ENCODE peak calls at places on chromosome 11, in seven cellular contexts. Y is effector memory CD4-positive, alpha-beta T cell; H is fibroblast of lung; S is left lung; G is HCT116; O is Peyer's patch; D is upper lobe of left lung. V is an unnamed sample.

GRCh38 chr11:14972581-14973490 is 685 bp upstream of the CALCA start:
- DNase-seq in Y (no peak), H (no peak), S (no peak), G (no peak), O (no peak), D (no peak), V (no peak)

GRCh38 chr11:1310315-1310687 is 869 bp upstream of the TOLLIP start:
- DNase-seq in Y (no peak), H (no peak), S (no peak), G (no peak), O (no peak), D (no peak), V (peak; percentile 33)

GRCh38 chr11:37858398-37858797 is 1260.4 kb upstream of the RAG2 start:
- DNase-seq in Y (no peak), H (no peak), S (no peak), G (no peak), O (no peak), D (no peak), V (no peak)

GRCh38 chr11:15826826-15827225 is 529.5 kb downstream of the SOX6 start:
- DNase-seq in Y (no peak), H (no peak), S (peak; percentile 41), G (peak; percentile 4), O (peak; percentile 54), D (peak; percentile 23), V (no peak)

GRCh38 chr11:71237853-71238252 is 14.5 kb downstream of the SHANK2 start:
- DNase-seq in Y (no peak), H (no peak), S (no peak), G (no peak), O (peak; percentile 34), D (no peak), V (no peak)

GRCh38 chr11:44638032-44638431 is 72.6 kb downstream of the CD82 start:
- DNase-seq in Y (no peak), H (no peak), S (no peak), G (no peak), O (peak; percentile 50), D (no peak), V (no peak)

GRCh38 chr11:64219755-64220154 is 6.2 kb downstream of the TRPT1 start:
- DNase-seq in Y (no peak), H (no peak), S (no peak), G (no peak), O (no peak), D (peak; percentile 22), V (no peak)

GRCh38 chr11:819943-820649 is 1.4 kb downstream of the PNPLA2 start:
- DNase-seq in Y (peak; percentile 93), H (peak; percentile 70), S (peak; percentile 92), G (peak; percentile 85), O (peak; percentile 98), D (peak; percentile 96), V (peak; percentile 97)

GRCh38 chr11:128902515-128903066 is 11.4 kb downstream of the KCNJ5 start:
- DNase-seq in Y (no peak), H (peak; percentile 84), S (no peak), G (no peak), O (no peak), D (no peak), V (no peak)

GRCh38 chr11:104967493-104968364 is 645 bp downstream of the CASP4 start:
- DNase-seq in Y (no peak), H (no peak), S (no peak), G (no peak), O (no peak), D (no peak), V (peak; percentile 12)

GRCh38 chr11:108235192-108235591 is 12.3 kb downstream of the ATM start:
- DNase-seq in Y (no peak), H (no peak), S (no peak), G (no peak), O (no peak), D (no peak), V (no peak)

GRCh38 chr11:74019860-74020259 is 11.0 kb upstream of the UCP3 start:
- DNase-seq in Y (no peak), H (peak; percentile 71), S (no peak), G (no peak), O (no peak), D (no peak), V (no peak)

GRCh38 chr11:95835768-95836488 is 45.6 kb downstream of the CEP57 start:
- DNase-seq in Y (peak; percentile 43), H (peak; percentile 93), S (peak; percentile 53), G (peak; percentile 63), O (peak; percentile 83), D (no peak), V (peak; percentile 51)

DNA sequence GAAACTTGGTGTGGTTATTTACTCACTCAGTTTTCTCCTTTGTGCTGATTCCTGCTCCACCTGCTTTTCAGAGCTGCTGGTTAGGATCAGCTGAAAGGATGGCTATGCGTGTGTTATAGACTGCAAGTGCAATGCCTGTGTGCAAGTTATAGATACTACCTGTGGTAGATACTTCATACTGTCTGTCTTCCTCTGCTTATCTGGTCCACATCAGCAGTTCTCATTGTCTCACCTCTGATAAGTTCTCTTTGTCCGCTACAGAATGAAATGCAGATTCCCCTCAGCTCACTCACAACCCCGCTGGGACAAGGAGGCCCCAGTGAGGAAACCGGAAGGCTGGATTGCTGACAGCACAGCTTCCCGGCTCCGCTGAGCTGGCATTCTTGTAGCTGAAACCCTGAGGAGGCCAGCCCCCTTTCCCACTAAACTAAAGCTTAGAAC is 37.5 kb upstream of the LYVE1 start:
- DNase-seq in Y (no peak), H (peak; percentile 67), S (peak; percentile 81), G (no peak), O (peak; percentile 70), D (no peak), V (no peak)
- H3K27me3 ChIP-seq in Y (no peaks in the 10 kb centered on the region), H (no peaks in the 10 kb centered on the region), S (no peaks in the 10 kb centered on the region), G (no peaks in the 10 kb centered on the region), O (no peaks in the 10 kb centered on the region), D (no peaks in the 10 kb centered on the region), V (no peaks in the 10 kb centered on the region)

GRCh38 chr11:79786961-79787360 is 346.1 kb upstream of the TENM4 start:
- DNase-seq in Y (no peak), H (no peak), S (no peak), G (no peak), O (no peak), D (no peak), V (no peak)
- H3K9me3 ChIP-seq in Y (no peaks in the 10 kb centered on the region), H (no peaks in the 10 kb centered on the region), S (no peaks in the 10 kb centered on the region), G (peaks cover 21% of the 10 kb centered on the region), O (no peaks in the 10 kb centered on the region), D (no peaks in the 10 kb centered on the region), V (no peaks in the 10 kb centered on the region)

GRCh38 chr11:35678975-35679374 is 16.4 kb downstream of the TRIM44 start:
- DNase-seq in Y (no peak), H (no peak), S (no peak), G (no peak), O (no peak), D (no peak), V (no peak)
- H3K4me1 ChIP-seq in Y (no peaks in the 10 kb centered on the region), H (peaks cover 8% of the 10 kb centered on the region), S (peaks cover 25% of the 10 kb centered on the region), G (no peaks in the 10 kb centered on the region), O (no peaks in the 10 kb centered on the region), D (peaks cover 22% of the 10 kb centered on the region), V (peaks cover 17% of the 10 kb centered on the region)

GRCh38 chr11:116505466-116506247 is 267.1 kb downstream of the BUD13 start:
- DNase-seq in Y (no peak), H (no peak), S (no peak), G (no peak), O (peak; percentile 14), D (no peak), V (no peak)
- H3K27me3 ChIP-seq in Y (no peaks in the 10 kb centered on the region), H (no peaks in the 10 kb centered on the region), S (peaks cover 7% of the 10 kb centered on the region), G (peaks cover 50% of the 10 kb centered on the region), O (no peaks in the 10 kb centered on the region), D (no peaks in the 10 kb centered on the region), V (peaks cover 3% of the 10 kb centered on the region)

GRCh38 chr11:121500275-121500674 is 47.5 kb upstream of the SORL1-AS1 start:
- DNase-seq in Y (no peak), H (no peak), S (no peak), G (no peak), O (no peak), D (no peak), V (no peak)

GRCh38 chr11:121503056-121503455 is 50.3 kb upstream of the SORL1-AS1 start:
- DNase-seq in Y (no peak), H (no peak), S (no peak), G (no peak), O (no peak), D (no peak), V (no peak)

GRCh38 chr11:121499405-121499804 is 46.6 kb upstream of the SORL1-AS1 start:
- DNase-seq in Y (no peak), H (no peak), S (no peak), G (no peak), O (no peak), D (no peak), V (no peak)

GRCh38 chr11:121497176-121497995 is 44.6 kb upstream of the SORL1-AS1 start:
- DNase-seq in Y (no peak), H (no peak), S (no peak), G (no peak), O (no peak), D (no peak), V (no peak)

DNA sequence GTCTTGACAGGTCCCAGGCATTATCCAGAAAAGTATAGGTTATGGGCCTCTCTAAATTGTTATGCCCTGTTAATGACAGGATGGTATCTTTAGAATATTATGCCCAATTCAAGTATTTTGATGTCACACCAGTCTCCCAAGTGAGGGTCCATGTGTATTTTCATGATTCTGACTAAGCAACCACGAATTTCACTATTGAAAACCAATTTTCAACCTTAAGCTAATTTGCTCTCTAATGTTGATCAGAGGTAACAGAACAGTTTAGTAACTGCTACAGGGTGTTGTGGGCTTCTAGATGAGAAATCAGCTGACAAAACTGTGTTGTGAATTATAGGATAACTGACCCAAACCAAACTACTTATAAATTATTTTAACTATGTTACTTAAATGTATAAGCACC is 48.0 kb upstream of the SORL1-AS1 start:
- DNase-seq in Y (no peak), H (no peak), S (no peak), G (no peak), O (no peak), D (no peak), V (no peak)
- H3K9me3 ChIP-seq in Y (no peaks in the 10 kb centered on the region), H (no peaks in the 10 kb centered on the region), S (no peaks in the 10 kb centered on the region), G (no peaks in the 10 kb centered on the region), O (no peaks in the 10 kb centered on the region), D (no peaks in the 10 kb centered on the region), V (no peaks in the 10 kb centered on the region)